ENCODE peak calls at places on chromosomes 13 and 19, in seven cellular contexts. R, I, X, Z, N, V and K are unnamed samples. For H3K4me1, the result is how much of the 10 kb centered on the place peaks cover.

GRCh38 chr13:32212420-32212819 is 102.7 kb downstream of the ZAR1L start:
- DNase-seq in Z (no peak), N (peak), V (no peak), X (no peak), R (peak), I (peak), K (no peak)

GRCh38 chr13:63026285-63026797 is 1610.7 kb upstream of the PCDH20 start:
- DNase-seq in N (no peak), Z (no peak), R (no peak), X (no peak), I (no peak), V (no peak), K (no peak)

GRCh38 chr13:52779028-52779612 is 39.5 kb upstream of the CNMD start:
- DNase-seq in Z (no peak), N (no peak), R (peak), X (no peak), V (no peak), I (no peak), K (no peak)

GRCh38 chr19:44848805-44849457 is 2.8 kb downstream of the NECTIN2 start:
- DNase-seq in N (no peak), R (no peak), I (no peak), V (no peak), X (no peak), Z (peak), K (no peak)

GRCh38 chr13:106573855-106574254 is 5.9 kb upstream of the ARGLU1 start:
- DNase-seq in X (no peak), Z (no peak), I (peak), V (peak), R (no peak), N (peak), K (no peak)

GRCh38 chr13:22187329-22187728 is 516.5 kb downstream of the FGF9 start:
- DNase-seq in N (no peak), R (no peak), Z (no peak), I (peak), X (peak), V (no peak), K (no peak)

GRCh38 chr19:14434157-14434501 is 1.0 kb downstream of the PKN1 start:
- DNase-seq in X (no peak), I (no peak), R (no peak), V (no peak), Z (no peak), N (no peak), K (no peak)

GRCh38 chr13:65133094-65133493 is 2097.0 kb downstream of the PCDH9 start:
- DNase-seq in X (no peak), N (no peak), V (no peak), R (no peak), I (no peak), Z (peak), K (peak)

GRCh38 chr13:36059366-36059765 is 71.8 kb downstream of the DCLK1 start:
- DNase-seq in V (peak), X (no peak), N (no peak), Z (no peak), R (no peak), I (no peak), K (no peak)

GRCh38 chr13:57631607-57632275 is at the start of gene PCDH17:
- DNase-seq in V (peak), Z (no peak), I (no peak), N (peak), R (no peak), X (no peak), K (no peak)

GRCh38 chr19:3336351-3336679 is 30.1 kb upstream of the NFIC start:
- DNase-seq in I (no peak), N (no peak), R (no peak), Z (no peak), X (no peak), V (no peak), K (no peak)

GRCh38 chr19:3338541-3339181 is 27.7 kb upstream of the NFIC start:
- DNase-seq in N (no peak), X (peak), I (no peak), R (no peak), Z (no peak), V (no peak), K (no peak)

GRCh38 chr19:3333662-3334061 is 32.7 kb upstream of the NFIC start:
- DNase-seq in V (no peak), X (no peak), R (no peak), I (no peak), N (peak), Z (no peak), K (no peak)

GRCh38 chr19:3335431-3336350 is 30.7 kb upstream of the NFIC start:
- DNase-seq in X (no peak), I (peak), N (peak), Z (no peak), V (peak), R (no peak), K (no peak)

GRCh38 chr19:3336680-3337523 is 29.5 kb upstream of the NFIC start:
- DNase-seq in N (peak), V (peak), X (no peak), R (no peak), I (peak), Z (no peak), K (no peak)
- H3K4me3 ChIP-seq in N (no peak), V (peak), X (no peak), R (no peak), I (no peak), Z (no peak), K (no peak)

GRCh38 chr13:48476215-48476614 is 56.7 kb downstream of the RCBTB2 start:
- DNase-seq in X (no peak), I (no peak), Z (no peak), N (no peak), R (no peak), V (no peak), K (no peak)
- H3K27ac ChIP-seq in X (no peak), I (no peak), Z (no peak), N (no peak), R (no peak), V (no peak), K (no peak)

DNA sequence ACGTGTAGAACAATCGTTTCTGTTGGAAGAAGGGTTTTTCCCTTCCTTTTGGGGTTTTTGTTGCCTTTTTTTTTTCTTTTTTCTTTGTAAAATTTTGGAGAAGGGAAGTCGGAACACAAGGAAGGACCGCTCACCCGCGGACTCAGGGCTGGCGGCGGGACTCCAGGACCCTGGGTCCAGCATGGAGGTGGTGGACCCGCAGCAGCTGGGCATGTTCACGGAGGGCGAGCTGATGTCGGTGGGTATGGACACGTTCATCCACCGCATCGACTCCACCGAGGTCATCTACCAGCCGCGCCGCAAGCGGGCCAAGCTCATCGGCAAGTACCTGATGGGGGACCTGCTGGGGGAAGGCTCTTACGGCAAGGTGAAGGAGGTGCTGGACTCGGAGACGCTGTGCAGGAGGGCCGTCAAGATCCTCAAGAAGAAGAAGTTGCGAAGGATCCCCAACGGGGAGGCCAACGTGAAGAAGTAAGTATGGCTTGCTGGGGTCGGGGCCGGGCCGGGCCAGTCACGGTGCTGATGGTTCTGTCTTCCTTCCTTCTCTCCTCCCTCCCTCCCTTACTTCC is 1.2 kb downstream of the STK11 start:
- DNase-seq in V (no peak), Z (peak), N (no peak), R (no peak), X (peak), I (no peak), K (no peak)
- H3K4me1 ChIP-seq in V (under half), Z (under half), N (under half), R (under half), X (half or more), I (under half), K (under half)

GRCh38 chr19:29769997-29770396 is 41.8 kb upstream of the CCNE1 start:
- DNase-seq in X (no peak), V (no peak), R (no peak), Z (no peak), N (no peak), I (no peak), K (no peak)

GRCh38 chr19:29764322-29764721 is 47.5 kb upstream of the CCNE1 start:
- DNase-seq in N (no peak), Z (no peak), X (no peak), R (no peak), V (no peak), I (no peak), K (no peak)

GRCh38 chr19:29766100-29766499 is 45.7 kb upstream of the CCNE1 start:
- DNase-seq in X (no peak), N (no peak), R (no peak), Z (no peak), V (no peak), I (no peak), K (no peak)

GRCh38 chr19:29768166-29768565 is 43.6 kb upstream of the CCNE1 start:
- DNase-seq in I (no peak), V (no peak), X (no peak), N (no peak), Z (no peak), R (no peak), K (no peak)

GRCh38 chr19:29767039-29767735 is 44.6 kb upstream of the CCNE1 start:
- DNase-seq in I (no peak), N (no peak), X (no peak), R (no peak), Z (no peak), V (no peak), K (no peak)
- H3K4me3 ChIP-seq in I (no peak), N (no peak), X (no peak), R (no peak), Z (no peak), V (no peak), K (no peak)

GRCh38 chr19:35643255-35644205 is 2.0 kb downstream of the ETV2 start:
- DNase-seq in Z (peak), V (peak), N (peak), I (peak), X (peak), R (peak), K (no peak)
- H3K27ac ChIP-seq in Z (peak), V (peak), N (peak), I (peak), X (peak), R (peak), K (no peak)

DNA sequence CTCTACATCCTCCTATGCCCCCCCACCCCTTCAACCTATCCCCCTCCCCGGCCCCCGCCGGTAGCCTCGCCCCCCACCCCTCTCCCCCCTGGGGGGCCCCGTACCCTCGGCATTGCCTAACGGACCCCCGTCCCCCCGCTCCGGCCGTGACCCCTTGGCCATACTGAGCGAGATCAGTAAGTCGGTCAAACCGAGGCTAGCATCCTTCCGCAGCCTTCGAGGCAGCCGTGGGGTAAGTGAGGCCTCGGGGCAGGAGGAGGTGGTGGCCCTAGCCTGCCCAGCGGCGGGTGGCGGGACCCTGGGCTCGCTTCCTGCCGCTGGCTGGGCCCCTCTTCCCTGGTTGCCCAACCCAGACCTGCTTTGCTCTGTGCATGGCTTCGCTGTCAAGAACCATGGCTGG is 6.5 kb downstream of the TRIP10 start:
- DNase-seq in R (no peak), N (no peak), I (no peak), V (no peak), Z (no peak), X (no peak), K (no peak)
- H3K4me1 ChIP-seq in R (under half), N (under half), I (under half), V (half or more), Z (under half), X (under half), K (under half)

GRCh38 chr19:13018037-13018914 is 23.0 kb downstream of the NFIX start:
- DNase-seq in V (peak), R (peak), Z (peak), X (no peak), I (peak), N (peak), K (no peak)
- H3K4me3 ChIP-seq in V (peak), R (peak), Z (no peak), X (no peak), I (no peak), N (peak), K (no peak)

GRCh38 chr19:52397310-52398090 is at the start of gene ZNF528:
- DNase-seq in X (peak), R (peak), I (peak), N (peak), Z (peak), V (peak), K (peak)
- H3K27ac ChIP-seq in X (peak), R (no peak), I (peak), N (peak), Z (no peak), V (peak), K (no peak)